ENCODE peak calls at places on chromosome 15, in six cellular contexts. Z is HCT116, G is K562, E is GM12878, D is H1, W is HepG2. S is an unnamed sample.

GRCh38 chr15:72342385-72342784 is 22.4 kb upstream of the CELF6 start:
- DNase-seq in Z (peak; percentile 7), G (no peak), E (no peak), D (peak; percentile 43), W (peak; percentile 33), S (peak; percentile 82)

GRCh38 chr15:56798639-56799038 is 65.3 kb upstream of the ZNF280D start:
- DNase-seq in Z (no peak), G (no peak), E (peak; percentile 61), D (no peak), W (no peak), S (no peak)

GRCh38 chr15:80550219-80550909 is 144.7 kb upstream of the ABHD17C start:
- DNase-seq in Z (no peak), G (no peak), E (peak; percentile 5), D (no peak), W (peak; percentile 37), S (no peak)

GRCh38 chr15:65690778-65691177 is 69.0 kb downstream of the SLC24A1 start:
- DNase-seq in Z (no peak), G (no peak), E (no peak), D (no peak), W (no peak), S (no peak)

GRCh38 chr15:90063733-90064247 is 38.5 kb downstream of the IDH2 start:
- DNase-seq in Z (no peak), G (peak; percentile 37), E (no peak), D (no peak), W (no peak), S (no peak)

GRCh38 chr15:23866832-23867231 is 179.7 kb upstream of the NDN start:
- DNase-seq in Z (no peak), G (no peak), E (no peak), D (no peak), W (peak; percentile 30), S (no peak)

GRCh38 chr15:68209735-68210408 is 4.7 kb upstream of the CALML4 start:
- DNase-seq in Z (no peak), G (no peak), E (no peak), D (no peak), W (no peak), S (no peak)

GRCh38 chr15:80856400-80856799 is 77.2 kb downstream of the CEMIP start:
- DNase-seq in Z (no peak), G (peak; percentile 28), E (no peak), D (no peak), W (peak; percentile 69), S (no peak)

GRCh38 chr15:98803228-98804056 is 155.1 kb downstream of the IGF1R start:
- DNase-seq in Z (no peak), G (no peak), E (no peak), D (no peak), W (no peak), S (no peak)

GRCh38 chr15:64898406-64898805 is 13.3 kb upstream of the ANKDD1A start:
- DNase-seq in Z (no peak), G (no peak), E (no peak), D (no peak), W (no peak), S (no peak)

GRCh38 chr15:59349715-59350420 is 22.8 kb downstream of the MYO1E start:
- DNase-seq in Z (peak; percentile 83), G (peak; percentile 16), E (no peak), D (no peak), W (peak; percentile 28), S (no peak)

GRCh38 chr15:49212897-49213296 is 42.9 kb downstream of the GALK2 start:
- DNase-seq in Z (no peak), G (no peak), E (no peak), D (no peak), W (no peak), S (no peak)

GRCh38 chr15:99100245-99101173 is 4.4 kb upstream of the SYNM start:
- DNase-seq in Z (peak; percentile 36), G (peak; percentile 72), E (no peak), D (no peak), W (peak; percentile 62), S (peak; percentile 89)

GRCh38 chr15:95511680-95512079 is 818.8 kb upstream of the NR2F2 start:
- DNase-seq in Z (no peak), G (no peak), E (no peak), D (no peak), W (no peak), S (no peak)

GRCh38 chr15:57061281-57061680 is 142.8 kb downstream of the TCF12 start:
- DNase-seq in Z (no peak), G (no peak), E (no peak), D (no peak), W (no peak), S (no peak)

GRCh38 chr15:66721501-66721937 is 19.5 kb downstream of the SMAD6 start:
- DNase-seq in Z (no peak), G (peak; percentile 67), E (no peak), D (no peak), W (no peak), S (no peak)

GRCh38 chr15:64396790-64397189 is 9.2 kb downstream of the TRIP4 start:
- DNase-seq in Z (no peak), G (no peak), E (no peak), D (no peak), W (no peak), S (no peak)

DNA sequence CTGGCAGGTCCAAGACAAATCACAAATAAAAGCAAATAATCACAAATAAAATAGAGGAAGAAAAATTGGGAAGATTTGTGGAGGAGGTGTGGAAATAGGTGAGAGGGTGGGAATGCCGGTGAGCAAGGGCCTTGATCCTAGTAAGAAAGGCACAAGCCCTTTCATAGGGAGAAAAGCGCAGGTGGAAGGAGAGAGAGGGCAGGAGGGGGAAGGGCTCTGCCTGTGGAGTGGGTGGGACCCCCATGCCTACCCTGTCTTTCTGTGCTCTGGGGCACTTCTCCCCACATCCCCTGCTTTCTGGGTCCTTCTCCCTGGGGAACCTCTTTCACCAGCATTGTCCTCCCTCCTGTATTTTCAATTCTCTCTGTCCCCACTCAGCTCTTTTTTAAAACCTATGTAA is 711 bp upstream of the TGM5 start:
- DNase-seq in Z (no peak), G (no peak), E (no peak), D (no peak), W (no peak), S (no peak)
- TF ChIP-seq CTCF in Z (no peak), G (no peak), E (no peak), D (no peak), W (no peak), S (no peak)

GRCh38 chr15:96716100-96716499 is 385.6 kb downstream of the NR2F2 start:
- DNase-seq in Z (no peak), G (no peak), E (no peak), D (no peak), W (no peak), S (no peak)

GRCh38 chr15:96720656-96721055 is 390.2 kb downstream of the NR2F2 start:
- DNase-seq in Z (no peak), G (no peak), E (no peak), D (no peak), W (no peak), S (no peak)

DNA sequence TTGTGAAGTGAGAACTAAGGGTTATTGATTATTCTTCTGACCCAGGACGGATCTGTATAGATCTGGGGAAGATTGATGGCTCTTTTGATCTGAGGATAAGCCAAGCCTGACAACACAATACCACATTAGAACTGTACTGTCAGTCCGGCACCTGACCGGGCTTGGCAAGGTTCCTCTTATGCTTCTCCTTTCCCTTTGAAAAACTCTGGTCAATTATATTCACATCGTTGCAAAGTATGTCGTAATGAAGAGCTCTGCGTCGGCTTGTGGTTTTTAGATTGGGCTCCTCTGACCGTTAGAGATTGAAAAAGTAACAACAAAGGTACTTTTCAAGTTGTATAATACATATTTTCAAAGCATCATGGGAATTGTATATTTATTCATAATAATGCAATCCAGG is 389.8 kb downstream of the NR2F2 start:
- DNase-seq in Z (no peak), G (no peak), E (no peak), D (no peak), W (no peak), S (no peak)
- TF ChIP-seq ATF3 in Z (no peak), G (no peak), E (no peak), D (no peak), W (no peak), S (no peak)

DNA sequence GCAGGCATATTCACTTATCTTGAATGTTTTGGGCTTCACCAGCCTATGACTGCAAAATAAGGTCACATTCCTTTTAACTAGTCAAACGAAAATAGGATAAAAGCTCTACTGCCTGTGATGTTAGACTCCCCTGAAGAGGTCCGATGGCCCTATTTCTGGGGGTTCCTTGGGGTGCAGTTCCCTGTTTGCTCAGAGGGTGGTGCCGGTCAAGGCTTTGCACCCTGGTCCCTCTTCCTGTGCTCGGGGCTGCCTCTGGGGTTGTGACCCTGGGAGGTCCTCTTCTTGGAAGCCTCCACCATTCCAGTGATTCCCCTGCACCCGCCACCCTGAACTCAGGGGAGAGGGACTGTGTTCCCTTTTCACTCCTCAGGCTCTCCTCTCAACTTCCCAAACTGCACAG is 86.7 kb upstream of the ANKRD34C start:
- DNase-seq in Z (no peak), G (peak; percentile 31), E (no peak), D (no peak), W (no peak), S (peak; percentile 50)
- TF ChIP-seq CTCF in Z (no peak), G (peak; percentile 39), E (no peak), D (peak; percentile 59), W (no peak), S (peak; percentile 44)

GRCh38 chr15:51144021-51144532 is 49.4 kb upstream of the TNFAIP8L3 start:
- DNase-seq in Z (peak; percentile 34), G (peak; percentile 19), E (no peak), D (no peak), W (no peak), S (no peak)
- TF ChIP-seq ATF3 in Z (no peak), G (peak; percentile 79), E (no peak), D (no peak), W (no peak), S (no peak)

GRCh38 chr15:29364429-29365078 is 94.9 kb upstream of the NSMCE3 start:
- DNase-seq in Z (no peak), G (no peak), E (no peak), D (no peak), W (peak; percentile 4), S (peak; percentile 46)
- TF ChIP-seq CTCF in Z (no peak), G (peak; percentile 29), E (no peak), D (peak; percentile 38), W (no peak), S (no peak)